ENCODE peak calls at places on chromosomes 11 and 22, in four cellular contexts. I is left ventricle myocardium inferior, S is WERI-Rb-1, A is fibroblast of the aortic adventitia. N is an unnamed sample.

GRCh38 chr11:61980783-61981541 is 13.5 kb upstream of the FTH1 start:
- DNase-seq in I (no peak), S (no peak), A (no peak), N (peak)

GRCh38 chr11:43575931-43576833 is 104.4 kb upstream of the HSD17B12 start:
- DNase-seq in I (no peak), S (no peak), A (peak), N (no peak)

GRCh38 chr11:3166268-3167142 is 1.4 kb upstream of the OSBPL5 start:
- DNase-seq in I (peak), S (peak), A (no peak), N (peak)

GRCh38 chr11:45777127-45777969 is 27.6 kb upstream of the SLC35C1 start:
- DNase-seq in I (no peak), S (no peak), A (peak), N (no peak)

GRCh38 chr22:40855960-40856512 is 403 bp downstream of the ST13 start:
- DNase-seq in I (peak), S (no peak), A (peak), N (no peak)

GRCh38 chr22:41446639-41447434 is at the start of gene TOB2:
- DNase-seq in I (peak), S (peak), A (peak), N (peak)

GRCh38 chr11:79047356-79047755 is 393.5 kb downstream of the TENM4 start:
- DNase-seq in I (no peak), S (peak), A (no peak), N (no peak)

GRCh38 chr11:57700425-57700824 is 11.6 kb downstream of the MED19 start:
- DNase-seq in I (no peak), S (peak), A (no peak), N (no peak)

GRCh38 chr11:115613986-115614625 is 109.9 kb upstream of the CADM1 start:
- DNase-seq in I (no peak), S (no peak), A (no peak), N (no peak)

GRCh38 chr11:45319077-45319476 is 32.9 kb upstream of the SYT13 start:
- DNase-seq in I (no peak), S (no peak), A (no peak), N (no peak)

GRCh38 chr11:87453531-87454089 is 415.9 kb downstream of the TMEM135 start:
- DNase-seq in I (no peak), S (no peak), A (no peak), N (no peak)

GRCh38 chr22:49789289-49790141 is 38.2 kb downstream of the BRD1 start:
- DNase-seq in I (peak), S (no peak), A (peak), N (peak)

GRCh38 chr11:44567876-44568256 is 2.4 kb downstream of the CD82 start:
- DNase-seq in I (no peak), S (no peak), A (no peak), N (no peak)

GRCh38 chr11:126145954-126146353 is 65.5 kb downstream of the RPUSD4 start:
- DNase-seq in I (no peak), S (no peak), A (no peak), N (no peak)

GRCh38 chr11:102914238-102915043 is 39.7 kb upstream of the MMP12 start:
- DNase-seq in I (no peak), S (peak), A (peak), N (no peak)

GRCh38 chr11:65169164-65169641 is 830 bp upstream of the SPDYC start:
- DNase-seq in I (no peak), S (no peak), A (no peak), N (no peak)

GRCh38 chr11:31816467-31817053 is 5.4 kb upstream of the PAX6 start:
- DNase-seq in I (no peak), S (no peak), A (no peak), N (no peak)

GRCh38 chr11:96520939-96521338 is 131.1 kb downstream of the JRKL start:
- DNase-seq in I (no peak), S (no peak), A (no peak), N (no peak)

GRCh38 chr11:131430466-131431176 is 60.2 kb downstream of the NTM start:
- DNase-seq in I (no peak), S (no peak), A (no peak), N (no peak)

GRCh38 chr11:111387318-111387863 is 8.3 kb upstream of the POU2AF1 start:
- DNase-seq in I (no peak), S (no peak), A (no peak), N (no peak)

GRCh38 chr11:73227571-73228211 is 9.6 kb downstream of the P2RY2 start:
- DNase-seq in I (no peak), S (no peak), A (no peak), N (peak)

GRCh38 chr11:12526789-12527188 is 147.4 kb upstream of the TEAD1 start:
- DNase-seq in I (no peak), S (no peak), A (peak), N (no peak)

GRCh38 chr22:40387758-40388157 is 17.4 kb downstream of the SGSM3 start:
- DNase-seq in I (no peak), S (no peak), A (no peak), N (no peak)

GRCh38 chr22:50425179-50425916 is 49.5 kb downstream of the SBF1 start:
- DNase-seq in I (no peak), S (no peak), A (no peak), N (no peak)

GRCh38 chr11:104073950-104074349 is 37.5 kb downstream of the DDI1 start:
- DNase-seq in I (no peak), S (peak), A (peak), N (no peak)

GRCh38 chr11:99371257-99371656 is 350.5 kb downstream of the CNTN5 start:
- DNase-seq in I (no peak), S (no peak), A (no peak), N (no peak)

GRCh38 chr11:68536706-68537105 is 76.2 kb downstream of the PPP6R3 start:
- DNase-seq in I (no peak), S (no peak), A (no peak), N (no peak)

GRCh38 chr11:118002541-118003019 is 16.4 kb downstream of the IL10RA start:
- DNase-seq in I (peak), S (no peak), A (no peak), N (peak)

GRCh38 chr11:122131126-122131525 is 15.1 kb upstream of the BLID start:
- DNase-seq in I (no peak), S (no peak), A (no peak), N (no peak)

DNA sequence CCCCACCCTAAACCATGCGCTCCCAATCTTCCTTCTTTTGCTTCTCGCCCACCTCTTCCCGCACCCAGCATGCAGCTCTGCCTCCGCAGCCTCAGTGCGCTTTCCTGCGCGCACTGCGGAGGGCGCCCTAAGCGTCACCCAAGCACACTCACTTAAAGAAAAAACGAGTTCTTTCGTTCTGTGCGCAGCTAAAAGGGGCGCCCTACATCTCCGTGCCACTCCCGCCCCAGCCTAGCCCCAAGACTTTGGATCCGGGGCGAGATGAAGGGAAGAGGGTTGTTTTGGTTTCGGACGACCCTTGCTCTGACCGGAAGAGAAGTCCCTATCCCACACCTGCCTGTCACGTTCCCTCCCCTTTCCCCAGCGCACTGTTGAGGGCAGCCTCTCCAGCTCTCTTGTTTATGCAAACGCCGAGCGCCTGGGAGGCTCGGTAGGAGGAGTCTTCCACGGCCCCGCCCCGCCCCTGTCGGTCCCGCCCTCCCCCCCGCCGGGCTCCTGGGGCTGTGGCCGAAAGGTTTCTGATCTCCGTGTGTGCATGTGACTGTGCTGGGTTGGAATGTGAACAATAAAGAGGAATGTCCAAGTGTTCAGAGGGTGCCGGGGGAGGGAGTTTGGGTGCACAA is 5.3 kb downstream of the VSIG2 start:
- DNase-seq in I (peak), S (no peak), A (peak), N (no peak)
- H3K4me3 ChIP-seq in I (peak), S (no peak), A (peak), N (peak)

DNA sequence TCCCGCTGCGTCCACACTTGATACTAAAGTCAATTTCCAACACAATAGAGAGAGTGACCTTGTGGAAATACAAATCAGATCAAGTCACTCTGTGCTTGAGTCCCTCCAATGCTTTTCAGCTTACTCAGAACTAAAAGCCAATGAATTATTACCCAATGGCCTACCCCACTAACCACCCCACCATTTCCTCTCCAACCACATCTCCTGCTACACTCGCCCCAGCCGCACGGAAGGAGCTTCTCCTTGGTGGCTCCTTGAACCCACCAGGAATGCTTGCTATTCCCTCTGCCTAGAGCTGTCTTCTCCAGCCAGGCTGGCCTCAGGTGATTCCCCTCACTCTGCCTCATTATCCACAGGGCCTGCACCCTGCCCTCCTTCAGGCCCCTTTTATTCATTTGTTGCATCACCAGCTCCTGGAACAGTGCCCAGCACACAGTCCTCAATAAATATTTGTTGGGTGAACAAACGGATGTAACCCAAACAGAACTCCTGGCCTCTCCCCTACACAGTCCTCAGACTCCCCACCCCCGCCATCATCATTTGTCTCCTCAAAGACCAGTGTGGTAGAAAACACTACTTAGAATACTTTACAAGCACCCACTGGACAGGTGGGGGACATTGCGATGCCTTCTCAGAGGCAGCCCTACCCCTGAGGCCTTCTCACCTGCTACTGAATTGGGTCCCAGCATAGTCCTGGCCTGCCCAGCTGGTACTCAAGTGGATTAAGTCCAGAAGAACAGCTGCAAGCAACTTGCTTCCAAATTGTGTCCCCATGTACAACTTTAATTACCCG is 12.6 kb downstream of the ABTB2 start:
- DNase-seq in I (peak), S (no peak), A (peak), N (peak)
- H3K4me3 ChIP-seq in I (no peak), S (no peak), A (no peak), N (no peak)

GRCh38 chr22:37483594-37484114 is 2.5 kb downstream of the MFNG start:
- DNase-seq in I (no peak), S (peak), A (peak), N (no peak)
- H3K4me3 ChIP-seq in I (peak), S (peak), A (no peak), N (no peak)

GRCh38 chr11:82930229-82930628 is 28.7 kb downstream of the DDIAS start:
- DNase-seq in I (no peak), S (no peak), A (no peak), N (no peak)
- H3K4me3 ChIP-seq in I (no peak), S (no peak), A (no peak), N (no peak)

DNA sequence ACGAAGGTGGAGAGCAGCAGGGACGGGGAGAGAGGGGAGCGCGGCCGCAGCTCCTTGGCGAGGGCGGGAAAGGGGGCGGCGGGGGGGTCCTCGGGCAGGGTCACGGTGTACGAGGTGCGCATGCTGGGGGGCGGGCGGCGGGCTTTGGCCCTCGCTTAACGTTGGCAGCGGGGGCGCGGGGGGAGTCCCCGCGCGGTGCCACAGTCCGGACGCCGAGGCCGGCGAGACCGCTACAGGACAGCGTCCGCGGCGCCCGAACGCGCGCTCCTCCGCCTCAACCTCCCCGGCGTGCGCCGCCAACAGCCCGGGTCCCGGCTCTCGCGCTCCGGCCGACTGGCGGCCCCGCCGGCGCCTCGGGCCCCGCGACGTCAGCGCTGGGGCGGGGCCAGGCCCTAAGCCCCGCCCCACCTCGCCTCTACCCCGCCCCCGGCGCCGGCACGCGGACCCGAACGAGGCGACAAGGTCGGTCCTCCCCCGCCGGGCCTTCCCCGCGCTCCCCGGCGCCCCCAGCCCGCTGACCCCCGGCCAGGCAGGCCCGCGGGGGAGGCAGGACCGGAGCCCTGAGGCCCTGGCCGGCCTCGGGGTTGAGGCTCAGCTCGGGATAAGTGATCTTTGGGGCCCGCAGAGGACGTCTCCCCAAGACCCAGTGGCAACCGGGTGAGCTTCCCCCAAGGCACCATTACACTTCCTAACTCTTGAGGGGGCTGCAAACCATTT is 17.5 kb downstream of the USP2 start:
- DNase-seq in I (peak), S (peak), A (no peak), N (peak)
- H3K4me3 ChIP-seq in I (peak), S (peak), A (peak), N (peak)

GRCh38 chr11:114075891-114076441 is 16.5 kb downstream of the ZBTB16 start:
- DNase-seq in I (no peak), S (peak), A (peak), N (peak)
- H3K4me3 ChIP-seq in I (peak), S (no peak), A (no peak), N (peak)

GRCh38 chr22:27222178-27222577 is 564.8 kb downstream of the MIAT start:
- DNase-seq in I (no peak), S (no peak), A (no peak), N (no peak)
- H3K4me3 ChIP-seq in I (no peak), S (no peak), A (no peak), N (no peak)